ENCODE peak calls at places on chromosomes 3 and 15, in four cellular contexts. W is IMR-90, J is spleen, D is endothelial cell of umbilical vein. F is an unnamed sample. For H3K9me3, the result is how much of the 10 kb centered on the place peaks cover.

GRCh38 chr3:26350853-26351252 is 271.7 kb upstream of the LRRC3B start:
- DNase-seq in W (no peak), J (no peak), D (no peak), F (no peak)

GRCh38 chr3:110940074-110940473 is 131.5 kb upstream of the NECTIN3 start:
- DNase-seq in W (no peak), J (no peak), D (no peak), F (no peak)

GRCh38 chr15:55402707-55403106 is 5.5 kb downstream of the CCPG1 start:
- DNase-seq in W (no peak), J (no peak), D (no peak), F (no peak)

GRCh38 chr15:85324202-85324601 is 56.2 kb upstream of the AKAP13 start:
- DNase-seq in W (no peak), J (no peak), D (no peak), F (no peak)

GRCh38 chr15:39474657-39475056 is 106.2 kb upstream of the THBS1 start:
- DNase-seq in W (no peak), J (no peak), D (peak), F (no peak)

GRCh38 chr15:89018235-89018634 is 70.0 kb upstream of the ABHD2 start:
- DNase-seq in W (no peak), J (no peak), D (no peak), F (no peak)

GRCh38 chr3:171379281-171379680 is 80.9 kb downstream of the TNIK start:
- DNase-seq in W (peak), J (no peak), D (no peak), F (peak)

GRCh38 chr3:117645561-117646242 is 936.1 kb downstream of the TUSC7 start:
- DNase-seq in W (peak), J (no peak), D (peak), F (no peak)

GRCh38 chr3:80767599-80767998 is 993.8 kb downstream of the GBE1 start:
- DNase-seq in W (no peak), J (no peak), D (peak), F (no peak)

GRCh38 chr3:58334013-58334321 is 1.3 kb downstream of the PXK start:
- DNase-seq in W (no peak), J (no peak), D (no peak), F (no peak)

GRCh38 chr3:153970735-153971347 is 150.3 kb upstream of the ARHGEF26 start:
- DNase-seq in W (peak), J (no peak), D (peak), F (no peak)

GRCh38 chr15:71329041-71329440 is 213.8 kb downstream of the THSD4 start:
- DNase-seq in W (peak), J (no peak), D (peak), F (no peak)

GRCh38 chr15:78681306-78682012 is 40.4 kb upstream of the CHRNB4 start:
- DNase-seq in W (no peak), J (peak), D (no peak), F (no peak)

GRCh38 chr15:38308797-38309196 is 56.2 kb downstream of the SPRED1 start:
- DNase-seq in W (no peak), J (no peak), D (no peak), F (no peak)

GRCh38 chr3:74079961-74080562 is 455.3 kb upstream of the PDZRN3 start:
- DNase-seq in W (no peak), J (no peak), D (no peak), F (no peak)

GRCh38 chr15:32974691-32975090 is 219.8 kb downstream of the FMN1 start:
- DNase-seq in W (peak), J (no peak), D (no peak), F (no peak)

DNA sequence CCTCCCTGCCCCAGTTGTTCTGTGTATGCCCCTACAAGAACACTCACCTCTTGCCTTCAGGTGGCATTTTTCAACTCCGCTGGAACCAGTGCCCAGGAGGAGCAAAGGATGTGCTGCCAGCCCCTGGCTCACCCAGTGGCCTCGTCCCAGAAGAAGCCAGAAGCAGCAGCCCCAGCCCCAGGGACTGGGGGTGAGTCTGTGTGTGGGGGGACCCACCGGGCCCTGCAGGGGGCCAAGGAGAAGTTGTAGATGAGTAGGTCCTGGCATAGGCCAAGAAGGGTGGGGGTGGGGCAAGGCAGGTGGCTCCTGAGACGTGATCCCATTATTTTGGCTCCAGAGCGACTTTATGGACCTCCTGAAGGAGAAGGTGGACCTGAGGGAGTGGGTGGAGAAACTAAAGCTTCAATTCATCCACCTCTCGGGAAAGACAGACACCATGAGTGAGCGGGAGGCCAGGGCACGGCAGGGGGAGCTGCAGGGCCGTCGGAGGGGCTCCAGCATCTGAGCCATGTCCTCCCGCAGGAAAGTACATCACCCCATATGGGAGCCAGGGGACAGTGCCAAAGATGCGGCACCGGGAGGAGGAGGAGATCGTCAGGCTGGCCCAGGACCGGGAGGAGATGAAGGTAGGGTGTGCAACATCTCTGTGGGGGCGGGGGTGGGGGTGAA is 29.3 kb downstream of the NGRN start:
- DNase-seq in W (no peak), J (no peak), D (no peak), F (no peak)
- H3K27ac ChIP-seq in W (no peak), J (no peak), D (no peak), F (no peak)

DNA sequence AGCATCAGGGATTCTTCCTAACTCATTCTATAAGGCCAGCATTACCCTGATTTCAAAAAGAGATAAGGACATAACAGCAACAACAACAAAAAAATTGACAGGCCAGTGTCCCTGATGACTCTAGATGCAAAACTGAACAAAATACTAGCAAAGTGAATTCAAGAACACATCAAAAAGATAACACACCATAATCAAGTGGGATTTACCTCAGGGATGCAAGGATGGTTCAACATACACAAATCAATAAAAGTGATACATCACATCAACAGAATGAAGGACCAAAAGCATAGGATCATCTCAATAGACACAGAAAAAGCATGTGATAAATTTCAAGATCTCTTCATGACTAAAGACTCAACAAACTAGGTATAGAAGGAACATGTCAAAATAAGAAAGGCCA is 119.6 kb downstream of the STT3B start:
- DNase-seq in W (no peak), J (no peak), D (no peak), F (no peak)
- H3K9me3 ChIP-seq in W (under half), J (half or more), D (under half), F (under half)

GRCh38 chr15:60569596-60569995 is 90.7 kb upstream of the ICE2 start:
- DNase-seq in W (peak), J (no peak), D (no peak), F (no peak)

GRCh38 chr15:60573936-60574335 is 95.0 kb upstream of the ICE2 start:
- DNase-seq in W (no peak), J (no peak), D (no peak), F (no peak)

GRCh38 chr15:60574801-60575631 is 96.1 kb upstream of the ICE2 start:
- DNase-seq in W (peak), J (no peak), D (peak), F (no peak)

GRCh38 chr15:60570936-60571530 is 92.1 kb upstream of the ICE2 start:
- DNase-seq in W (no peak), J (no peak), D (no peak), F (no peak)

DNA sequence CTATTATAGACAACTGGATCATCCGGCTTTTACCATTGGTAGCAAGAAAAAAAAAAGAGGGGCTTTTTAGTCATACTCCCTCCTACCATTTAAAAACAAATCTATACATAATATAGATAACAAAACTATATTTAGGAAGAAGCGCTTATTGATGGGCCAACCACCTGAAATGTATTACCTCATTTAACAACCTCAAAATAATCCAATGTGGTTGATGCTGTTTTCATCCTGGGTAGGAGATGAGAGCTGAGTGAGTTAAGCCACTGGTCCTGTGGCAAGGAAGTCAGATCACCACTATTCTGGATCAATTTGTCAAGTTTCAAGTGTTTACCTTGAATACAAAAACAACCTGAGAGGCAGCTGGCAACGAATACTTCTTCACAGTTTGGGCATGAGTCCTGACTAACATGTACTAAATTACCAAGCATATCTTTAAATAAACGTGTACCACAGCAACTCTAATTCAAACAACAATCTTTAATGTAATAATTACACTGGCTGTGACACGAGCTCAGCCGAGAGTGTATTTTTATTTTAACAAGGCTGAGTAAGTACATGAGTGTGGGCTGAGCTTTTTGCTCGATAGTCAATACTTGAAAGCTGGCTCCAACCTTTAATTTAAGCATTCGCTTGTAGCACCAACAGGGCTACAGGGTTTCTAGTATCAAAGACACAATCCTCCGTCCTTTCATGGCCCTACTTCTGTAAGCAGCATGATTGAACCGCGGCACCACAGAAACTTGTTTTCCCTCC is 93.7 kb upstream of the ICE2 start:
- DNase-seq in W (no peak), J (no peak), D (no peak), F (no peak)
- H3K27ac ChIP-seq in W (no peak), J (peak), D (no peak), F (no peak)

GRCh38 chr15:47834093-47834492 is 116.8 kb downstream of the SEMA6D start:
- DNase-seq in W (no peak), J (no peak), D (no peak), F (peak)
- H3K9me3 ChIP-seq in W (under half), J (under half), D (under half), F (under half)

DNA sequence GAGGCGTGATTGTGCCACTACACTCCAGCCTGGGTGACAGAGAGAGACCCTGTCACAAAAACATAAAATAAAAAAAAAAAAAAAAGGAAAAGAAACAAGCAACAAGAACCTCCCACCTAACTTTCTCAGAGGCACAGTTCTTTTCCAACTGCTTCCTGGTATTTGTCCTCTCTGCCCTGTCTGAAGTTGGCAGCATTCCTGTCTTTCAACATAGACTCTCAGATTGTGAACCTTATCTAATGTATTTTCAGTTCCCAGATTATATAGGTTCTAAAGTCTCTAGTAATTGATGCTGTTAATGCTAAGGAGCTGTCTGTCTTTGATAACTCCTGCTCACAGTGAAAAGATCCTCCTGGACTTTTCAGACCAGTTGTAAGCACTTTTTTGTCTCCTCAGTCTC is 199.6 kb upstream of the P2RY1 start:
- DNase-seq in W (no peak), J (no peak), D (no peak), F (no peak)
- H3K27ac ChIP-seq in W (no peak), J (no peak), D (no peak), F (no peak)

GRCh38 chr15:20348291-20348899 is 193.2 kb downstream of the GOLGA6L6 start:
- DNase-seq in W (no peak), J (no peak), D (no peak), F (no peak)

GRCh38 chr15:20346082-20346805 is 195.4 kb downstream of the GOLGA6L6 start:
- DNase-seq in W (no peak), J (peak), D (no peak), F (peak)

GRCh38 chr15:20351448-20351961 is 190.1 kb downstream of the GOLGA6L6 start:
- DNase-seq in W (no peak), J (peak), D (no peak), F (no peak)

GRCh38 chr15:20349774-20350498 is 191.7 kb downstream of the GOLGA6L6 start:
- DNase-seq in W (no peak), J (peak), D (no peak), F (no peak)

GRCh38 chr15:20348900-20349773 is 192.5 kb downstream of the GOLGA6L6 start:
- DNase-seq in W (no peak), J (peak), D (no peak), F (no peak)
- H3K9me3 ChIP-seq in W (half or more), J (under half), D (half or more), F (under half)

GRCh38 chr3:51945031-51945840 is 3.1 kb downstream of the PARP3 start:
- DNase-seq in W (no peak), J (peak), D (no peak), F (no peak)
- H3K27ac ChIP-seq in W (no peak), J (no peak), D (no peak), F (no peak)

GRCh38 chr3:60609446-60609845 is 641.8 kb downstream of the FHIT start:
- DNase-seq in W (no peak), J (no peak), D (no peak), F (no peak)

GRCh38 chr3:60617188-60617587 is 634.1 kb downstream of the FHIT start:
- DNase-seq in W (no peak), J (no peak), D (no peak), F (no peak)

GRCh38 chr3:60610441-60611112 is 640.7 kb downstream of the FHIT start:
- DNase-seq in W (peak), J (no peak), D (no peak), F (peak)

GRCh38 chr3:60613769-60614303 is 637.4 kb downstream of the FHIT start:
- DNase-seq in W (no peak), J (no peak), D (no peak), F (no peak)
- H3K9me3 ChIP-seq in W (under half), J (under half), D (under half), F (under half)